ENCODE peak calls at places on chromosome X, in four cellular contexts. One of them, this sample, is unnamed.

GRCh38 chrX:531611-531936 is 99.0 kb upstream of the SHOX start:
- DNase-seq in Ammon's horn: no peak
- DNase-seq in choroid plexus epithelial cell: no peak
- DNase-seq in activated CD8-positive, alpha-beta memory T cell treated with anti-CD3 and anti-CD28 coated beads for 24 hours: no peak
- DNase-seq in this sample: no peak

GRCh38 chrX:100928660-100929613 is at the start of gene XKRX:
- DNase-seq in Ammon's horn: no peak
- DNase-seq in choroid plexus epithelial cell: no peak
- DNase-seq in activated CD8-positive, alpha-beta memory T cell treated with anti-CD3 and anti-CD28 coated beads for 24 hours: peak
- DNase-seq in this sample: no peak

GRCh38 chrX:68932611-68933010 is 103.8 kb downstream of the EFNB1 start:
- DNase-seq in Ammon's horn: no peak
- DNase-seq in choroid plexus epithelial cell: no peak
- DNase-seq in activated CD8-positive, alpha-beta memory T cell treated with anti-CD3 and anti-CD28 coated beads for 24 hours: no peak
- DNase-seq in this sample: no peak

GRCh38 chrX:71244359-71245128 is 9.4 kb downstream of the ZMYM3 start:
- DNase-seq in Ammon's horn: no peak
- DNase-seq in choroid plexus epithelial cell: no peak
- DNase-seq in activated CD8-positive, alpha-beta memory T cell treated with anti-CD3 and anti-CD28 coated beads for 24 hours: no peak
- DNase-seq in this sample: no peak

GRCh38 chrX:150768580-150769190 is 75.5 kb downstream of the MTMR1 start:
- DNase-seq in Ammon's horn: peak
- DNase-seq in choroid plexus epithelial cell: no peak
- DNase-seq in activated CD8-positive, alpha-beta memory T cell treated with anti-CD3 and anti-CD28 coated beads for 24 hours: peak
- DNase-seq in this sample: no peak

GRCh38 chrX:25020391-25021131 is 4.8 kb upstream of the ARX start:
- DNase-seq in Ammon's horn: no peak
- DNase-seq in choroid plexus epithelial cell: no peak
- DNase-seq in activated CD8-positive, alpha-beta memory T cell treated with anti-CD3 and anti-CD28 coated beads for 24 hours: no peak
- DNase-seq in this sample: no peak

GRCh38 chrX:48045410-48046311 is 25.8 kb downstream of the ZNF630 start:
- DNase-seq in Ammon's horn: no peak
- DNase-seq in choroid plexus epithelial cell: peak
- DNase-seq in activated CD8-positive, alpha-beta memory T cell treated with anti-CD3 and anti-CD28 coated beads for 24 hours: no peak
- DNase-seq in this sample: no peak

GRCh38 chrX:123803331-123803983 is 56.4 kb upstream of the XIAP start:
- DNase-seq in Ammon's horn: no peak
- DNase-seq in choroid plexus epithelial cell: peak
- DNase-seq in activated CD8-positive, alpha-beta memory T cell treated with anti-CD3 and anti-CD28 coated beads for 24 hours: no peak
- DNase-seq in this sample: no peak

GRCh38 chrX:39310925-39311324 is 509.7 kb downstream of the MID1IP1 start:
- DNase-seq in Ammon's horn: no peak
- DNase-seq in choroid plexus epithelial cell: no peak
- DNase-seq in activated CD8-positive, alpha-beta memory T cell treated with anti-CD3 and anti-CD28 coated beads for 24 hours: no peak
- DNase-seq in this sample: no peak

GRCh38 chrX:38968344-38968743 is 167.1 kb downstream of the MID1IP1 start:
- DNase-seq in Ammon's horn: no peak
- DNase-seq in choroid plexus epithelial cell: no peak
- DNase-seq in activated CD8-positive, alpha-beta memory T cell treated with anti-CD3 and anti-CD28 coated beads for 24 hours: no peak
- DNase-seq in this sample: no peak

GRCh38 chrX:150730719-150731118 is 37.5 kb downstream of the MTMR1 start:
- DNase-seq in Ammon's horn: no peak
- DNase-seq in choroid plexus epithelial cell: no peak
- DNase-seq in activated CD8-positive, alpha-beta memory T cell treated with anti-CD3 and anti-CD28 coated beads for 24 hours: no peak
- DNase-seq in this sample: no peak

GRCh38 chrX:71534773-71535544 is 2.1 kb downstream of the OGT start:
- DNase-seq in Ammon's horn: no peak
- DNase-seq in choroid plexus epithelial cell: no peak
- DNase-seq in activated CD8-positive, alpha-beta memory T cell treated with anti-CD3 and anti-CD28 coated beads for 24 hours: no peak
- DNase-seq in this sample: no peak

GRCh38 chrX:152733261-152733975 is at the start of the genes CSAG1 and MAGEA12:
- DNase-seq in Ammon's horn: no peak
- DNase-seq in choroid plexus epithelial cell: no peak
- DNase-seq in activated CD8-positive, alpha-beta memory T cell treated with anti-CD3 and anti-CD28 coated beads for 24 hours: no peak
- DNase-seq in this sample: peak

This sample was measured in vagina.